ENCODE peak calls at places on chromosomes 7 and 10, in four cellular contexts. Q is AG04450, C is pancreas, P is neural progenitor cell. S is an unnamed sample.

GRCh38 chr10:17756557-17757208 is 4.7 kb downstream of the TMEM236 start:
- DNase-seq in Q (no peak), C (no peak), P (no peak), S (peak)

GRCh38 chr10:63099734-63100133 is 33.4 kb upstream of the NRBF2 start:
- DNase-seq in Q (no peak), C (no peak), P (no peak), S (no peak)

GRCh38 chr10:68327889-68328786 is 3.7 kb upstream of the HNRNPH3 start:
- DNase-seq in Q (no peak), C (no peak), P (peak), S (no peak)

GRCh38 chr7:26787696-26788095 is 76.7 kb downstream of the SKAP2 start:
- DNase-seq in Q (no peak), C (no peak), P (no peak), S (no peak)

GRCh38 chr7:29106128-29106988 is 40.0 kb downstream of the CPVL start:
- DNase-seq in Q (peak), C (no peak), P (peak), S (peak)

GRCh38 chr10:48651293-48651692 is 33.4 kb upstream of the WDFY4 start:
- DNase-seq in Q (no peak), C (no peak), P (no peak), S (no peak)

GRCh38 chr10:68106656-68107055 is 2.6 kb upstream of the MYPN start:
- DNase-seq in Q (peak), C (no peak), P (no peak), S (peak)

GRCh38 chr7:157432957-157433576 is 96.3 kb downstream of the DNAJB6 start:
- DNase-seq in Q (no peak), C (no peak), P (peak), S (no peak)

GRCh38 chr7:2796358-2797352 is 47.5 kb downstream of the GNA12 start:
- DNase-seq in Q (peak), C (no peak), P (no peak), S (peak)

GRCh38 chr10:97582169-97582568 is 2.0 kb upstream of the HOGA1 start:
- DNase-seq in Q (no peak), C (no peak), P (no peak), S (no peak)

GRCh38 chr7:109751241-109751640 is 1181.6 kb downstream of the DNAJB9 start:
- DNase-seq in Q (no peak), C (no peak), P (no peak), S (no peak)

GRCh38 chr10:113177163-113177935 is 227.3 kb downstream of the TCF7L2 start:
- DNase-seq in Q (no peak), C (no peak), P (peak), S (no peak)

GRCh38 chr10:63722537-63722936 is 201.3 kb downstream of the REEP3 start:
- DNase-seq in Q (no peak), C (no peak), P (no peak), S (no peak)

GRCh38 chr10:122551450-122551849 is 9.1 kb upstream of the DMBT1 start:
- DNase-seq in Q (no peak), C (no peak), P (no peak), S (no peak)

GRCh38 chr10:77471069-77471536 is 166.5 kb downstream of the KCNMA1 start:
- DNase-seq in Q (no peak), C (no peak), P (no peak), S (no peak)

GRCh38 chr10:4068255-4069028 is 283.4 kb upstream of the KLF6 start:
- DNase-seq in Q (no peak), C (no peak), P (no peak), S (no peak)

GRCh38 chr7:71594746-71595145 is 462.8 kb downstream of the GALNT17 start:
- DNase-seq in Q (no peak), C (no peak), P (no peak), S (no peak)

GRCh38 chr7:22781230-22781711 is 41.4 kb downstream of the TOMM7 start:
- DNase-seq in Q (peak), C (no peak), P (no peak), S (peak)

GRCh38 chr10:3195706-3196105 is 23.1 kb upstream of the PITRM1 start:
- DNase-seq in Q (no peak), C (no peak), P (no peak), S (no peak)

GRCh38 chr7:120925392-120925791 is 25.2 kb upstream of the ING3 start:
- DNase-seq in Q (no peak), C (no peak), P (no peak), S (no peak)

GRCh38 chr10:52198540-52198939 is 115.5 kb upstream of the DKK1 start:
- DNase-seq in Q (no peak), C (no peak), P (no peak), S (no peak)

GRCh38 chr10:131102147-131102546 is 209.4 kb downstream of the TCERG1L start:
- DNase-seq in Q (no peak), C (peak), P (no peak), S (no peak)

GRCh38 chr7:57210871-57211270 is 78.6 kb upstream of the ZNF479 start:
- DNase-seq in Q (no peak), C (peak), P (no peak), S (no peak)

GRCh38 chr7:91046322-91047088 is 217.7 kb upstream of the FZD1 start:
- DNase-seq in Q (no peak), C (no peak), P (no peak), S (no peak)

GRCh38 chr7:47506716-47507354 is 75.1 kb downstream of the TNS3 start:
- DNase-seq in Q (no peak), C (no peak), P (no peak), S (peak)

GRCh38 chr10:70575874-70576802 is 26.4 kb downstream of the PRF1 start:
- DNase-seq in Q (no peak), C (no peak), P (no peak), S (no peak)

GRCh38 chr10:4914213-4914850 is 48.9 kb upstream of the AKR1C1 start:
- DNase-seq in Q (no peak), C (no peak), P (no peak), S (no peak)

GRCh38 chr7:2980406-2981102 is 63.1 kb downstream of the CARD11 start:
- DNase-seq in Q (no peak), C (no peak), P (no peak), S (no peak)

GRCh38 chr10:986137-986825 is 2.0 kb upstream of the GTPBP4 start:
- DNase-seq in Q (no peak), C (no peak), P (no peak), S (no peak)

GRCh38 chr10:128046934-128047251 is 79.3 kb downstream of the MKI67 start:
- DNase-seq in Q (no peak), C (no peak), P (no peak), S (no peak)
- H3K4me3 ChIP-seq in Q (no peak), C (no peak), P (no peak), S (no peak)

GRCh38 chr7:107043916-107044346 is 574 bp upstream of the PRKAR2B start:
- DNase-seq in Q (no peak), C (no peak), P (no peak), S (no peak)

GRCh38 chr7:107046511-107047259 is 2.2 kb downstream of the PRKAR2B start:
- DNase-seq in Q (no peak), C (no peak), P (no peak), S (no peak)

GRCh38 chr7:107045195-107045960 is 873 bp downstream of the PRKAR2B start:
- DNase-seq in Q (no peak), C (no peak), P (peak), S (no peak)

GRCh38 chr7:107044347-107045194 is at the start of gene PRKAR2B:
- DNase-seq in Q (peak), C (peak), P (peak), S (no peak)

GRCh38 chr7:107045980-107046379 is 1.5 kb downstream of the PRKAR2B start:
- DNase-seq in Q (peak), C (no peak), P (no peak), S (no peak)
- H3K4me3 ChIP-seq in Q (peak), C (no peak), P (peak), S (no peak)

GRCh38 chr7:12951397-12951801 is 264.0 kb downstream of the ARL4A start:
- DNase-seq in Q (peak), C (no peak), P (no peak), S (peak)
- H3K4me3 ChIP-seq in Q (no peak), C (no peak), P (no peak), S (no peak)

DNA sequence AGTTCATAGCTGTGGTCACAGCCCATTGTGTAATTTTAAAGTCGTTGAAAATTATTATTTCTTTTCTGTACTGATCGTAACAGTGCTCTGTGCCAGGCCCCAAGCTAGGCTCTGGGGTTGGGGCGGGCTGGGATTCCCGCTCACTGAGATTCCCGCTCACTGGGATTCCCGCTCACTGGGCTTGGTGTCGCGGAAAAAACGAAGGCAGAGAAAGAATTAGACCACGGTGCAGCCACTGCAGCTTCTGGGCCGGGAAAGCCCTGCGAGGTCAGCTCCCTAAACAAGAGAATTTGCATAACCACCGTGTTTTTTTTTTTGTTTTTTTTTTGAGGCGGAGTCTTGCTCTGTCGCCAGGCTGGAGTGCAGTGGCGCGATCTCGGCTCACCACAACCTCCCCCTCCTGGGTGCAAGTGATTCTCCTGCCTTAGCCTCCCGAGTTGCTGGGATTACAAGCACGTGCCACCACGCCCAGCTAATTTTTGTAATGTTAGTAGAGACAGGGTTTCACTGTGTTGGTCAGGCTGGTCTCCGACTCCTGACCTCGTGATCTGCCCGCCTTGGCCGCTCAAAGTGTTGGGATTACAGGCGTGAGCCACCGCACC is 31.2 kb downstream of the FOXK1 start:
- DNase-seq in Q (no peak), C (peak), P (peak), S (no peak)
- H3K4me3 ChIP-seq in Q (no peak), C (no peak), P (no peak), S (no peak)

DNA sequence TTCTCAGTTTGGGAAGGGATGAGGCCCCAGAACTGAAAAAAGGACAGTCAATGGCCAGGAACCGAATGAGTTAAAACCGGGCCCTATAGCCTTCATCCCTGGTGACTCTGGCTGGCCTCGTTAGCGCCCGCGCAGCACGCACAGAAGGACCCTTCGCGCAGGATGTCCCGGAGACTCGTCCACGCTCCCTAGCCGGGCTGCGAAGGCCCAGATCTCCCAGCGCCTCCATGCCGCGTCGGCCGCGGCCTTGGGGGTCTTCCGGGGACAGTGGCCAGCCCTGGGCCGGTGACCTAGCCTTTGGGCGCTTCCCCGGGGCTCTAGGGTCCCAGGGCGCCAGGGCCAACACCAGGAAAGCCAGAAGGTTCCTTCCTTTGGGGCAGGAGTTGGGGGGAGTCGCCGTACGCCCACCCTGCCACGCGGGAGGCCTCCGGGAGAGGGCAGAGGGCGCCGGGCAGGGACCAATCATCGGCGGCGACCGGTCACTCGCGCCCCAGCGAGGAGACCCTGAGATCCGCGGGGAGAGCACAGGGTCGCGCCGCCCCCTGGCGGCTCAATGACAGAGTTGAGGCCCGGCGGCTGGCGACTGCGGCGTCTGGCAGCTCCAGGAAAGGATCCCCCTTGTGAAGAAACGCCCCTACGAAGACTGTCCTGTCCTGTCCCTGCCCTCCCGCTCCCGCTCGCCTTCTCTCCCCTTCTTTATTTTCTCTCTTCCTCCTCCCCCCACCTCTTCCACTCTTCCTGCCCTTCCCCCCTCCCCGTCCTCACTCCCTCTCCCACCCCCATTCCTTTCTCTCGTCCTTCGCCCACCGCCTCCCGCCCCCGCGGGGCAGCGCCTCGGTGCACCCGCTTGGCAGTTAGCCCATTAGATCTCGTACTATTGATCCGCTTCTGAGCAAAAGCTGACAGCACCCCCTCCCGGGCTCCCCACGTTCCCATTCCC is 62.3 kb upstream of the LBX1 start:
- DNase-seq in Q (no peak), C (peak), P (peak), S (no peak)
- H3K4me3 ChIP-seq in Q (peak), C (peak), P (peak), S (peak)

GRCh38 chr7:44740040-44740439 is 8.6 kb upstream of the ZMIZ2 start:
- DNase-seq in Q (no peak), C (no peak), P (no peak), S (no peak)
- H3K4me3 ChIP-seq in Q (no peak), C (no peak), P (no peak), S (no peak)

S was measured in skeletal muscle cell.